ENCODE peak calls at places on chromosomes 5 and 9, in five cellular contexts. J, L, O, F and D are unnamed samples.

GRCh38 chr5:131563434-131564228 is 71.4 kb downstream of the RAPGEF6 start:
- DNase-seq in L (no peak), F (no peak), O (no peak), J (no peak), D (no peak)

GRCh38 chr5:151414536-151414935 is 32.9 kb upstream of the SLC36A1 start:
- DNase-seq in O (no peak), J (no peak), F (no peak), L (no peak), D (no peak)

GRCh38 chr9:14433841-14434511 is 120.0 kb upstream of the NFIB start:
- DNase-seq in F (no peak), L (no peak), J (no peak), O (no peak), D (no peak)

GRCh38 chr5:159337291-159337974 is 7.1 kb upstream of the IL12B start:
- DNase-seq in F (no peak), O (no peak), L (no peak), J (peak; percentile 48), D (no peak)

GRCh38 chr9:114551750-114552685 is 35.6 kb upstream of the ATP6V1G1 start:
- DNase-seq in L (no peak), J (peak; percentile 98), F (no peak), O (no peak), D (no peak)

GRCh38 chr9:125851971-125852370 is 104.8 kb downstream of the PBX3 start:
- DNase-seq in O (no peak), L (no peak), F (no peak), J (no peak), D (no peak)

GRCh38 chr5:15587941-15588340 is 88.0 kb downstream of the FBXL7 start:
- DNase-seq in L (no peak), O (no peak), J (peak; percentile 52), F (no peak), D (no peak)

GRCh38 chr9:121638901-121639592 is 12.4 kb upstream of the DAB2IP start:
- DNase-seq in L (no peak), O (no peak), F (peak; percentile 11), J (no peak), D (no peak)

GRCh38 chr9:137145731-137146526 is 7.0 kb downstream of the GRIN1 start:
- DNase-seq in L (no peak), O (no peak), J (no peak), F (no peak), D (no peak)

GRCh38 chr5:174706997-174707548 is 17.3 kb upstream of the MSX2 start:
- DNase-seq in J (no peak), O (no peak), F (no peak), L (no peak), D (no peak)

GRCh38 chr9:111427186-111427585 is 57.0 kb downstream of the ECPAS start:
- DNase-seq in L (no peak), J (no peak), O (no peak), F (no peak), D (no peak)

GRCh38 chr9:81671880-81672280 is 17.5 kb downstream of the TLE1 start:
- DNase-seq in F (peak; percentile 62), L (no peak), J (no peak), O (peak; percentile 87), D (no peak)

GRCh38 chr9:127311239-127311741 is 46.7 kb downstream of the GARNL3 start:
- DNase-seq in J (no peak), L (no peak), F (no peak), O (no peak), D (no peak)

GRCh38 chr9:98502976-98503325 is 205.8 kb downstream of the GABBR2 start:
- DNase-seq in J (no peak), F (no peak), L (no peak), O (peak; percentile 26), D (no peak)

GRCh38 chr9:92726348-92726747 is 38.3 kb downstream of the BICD2 start:
- DNase-seq in J (no peak), O (no peak), F (no peak), L (no peak), D (peak; percentile 54)

GRCh38 chr9:4177970-4178758 is 121.7 kb downstream of the GLIS3 start:
- DNase-seq in L (no peak), F (no peak), O (no peak), J (no peak), D (no peak)

GRCh38 chr9:4750021-4750673 is 9.1 kb upstream of the AK3 start:
- DNase-seq in J (no peak), O (no peak), F (no peak), L (peak; percentile 36), D (no peak)

GRCh38 chr5:159826351-159827222 is 89.7 kb upstream of the ADRA1B start:
- DNase-seq in F (no peak), J (peak; percentile 38), O (no peak), L (peak; percentile 27), D (no peak)

GRCh38 chr5:56786346-56786745 is 29.0 kb upstream of the MAP3K1 start:
- DNase-seq in L (no peak), F (no peak), J (no peak), O (no peak), D (no peak)

GRCh38 chr5:107979272-107979671 is 308.5 kb upstream of the EFNA5 start:
- DNase-seq in F (no peak), J (no peak), O (no peak), L (no peak), D (no peak)

GRCh38 chr5:83955916-83956315 is 235.3 kb upstream of the HAPLN1 start:
- DNase-seq in L (no peak), F (no peak), O (no peak), J (peak; percentile 14), D (no peak)

GRCh38 chr9:129624168-129624759 is 1.7 kb upstream of the NTMT1 start:
- DNase-seq in L (peak; percentile 78), O (no peak), J (no peak), F (peak; percentile 61), D (no peak)

GRCh38 chr9:133560311-133560710 is 25.8 kb downstream of the ADAMTSL2 start:
- DNase-seq in F (no peak), L (no peak), J (no peak), O (peak; percentile 54), D (no peak)

GRCh38 chr5:83871533-83872380 is 151.1 kb upstream of the HAPLN1 start:
- DNase-seq in L (no peak), F (no peak), O (no peak), J (no peak), D (no peak)

GRCh38 chr5:176530983-176531901 is 6.0 kb downstream of the RNF44 start:
- DNase-seq in L (no peak), F (peak; percentile 53), J (no peak), O (no peak), D (no peak)

GRCh38 chr5:180129291-180130190 is 58.0 kb upstream of the RNF130 start:
- DNase-seq in J (no peak), L (no peak), F (peak; percentile 31), O (no peak), D (peak; percentile 66)

GRCh38 chr5:3310551-3311340 is 284.9 kb upstream of the IRX1 start:
- DNase-seq in F (no peak), O (no peak), L (no peak), J (no peak), D (no peak)

GRCh38 chr9:81028504-81028903 is 660.8 kb downstream of the TLE1 start:
- DNase-seq in L (no peak), F (no peak), O (no peak), J (peak; percentile 64), D (no peak)

GRCh38 chr5:98163796-98164493 is 609.5 kb upstream of the RGMB start:
- DNase-seq in L (no peak), O (no peak), J (no peak), F (no peak), D (no peak)

GRCh38 chr5:90504743-90505142 is 24.6 kb downstream of the LYSMD3 start:
- DNase-seq in L (no peak), O (no peak), J (no peak), F (no peak), D (no peak)

GRCh38 chr9:94833802-94834201 is 107.3 kb downstream of the AOPEP start:
- DNase-seq in F (no peak), L (no peak), O (no peak), J (no peak), D (no peak)

DNA sequence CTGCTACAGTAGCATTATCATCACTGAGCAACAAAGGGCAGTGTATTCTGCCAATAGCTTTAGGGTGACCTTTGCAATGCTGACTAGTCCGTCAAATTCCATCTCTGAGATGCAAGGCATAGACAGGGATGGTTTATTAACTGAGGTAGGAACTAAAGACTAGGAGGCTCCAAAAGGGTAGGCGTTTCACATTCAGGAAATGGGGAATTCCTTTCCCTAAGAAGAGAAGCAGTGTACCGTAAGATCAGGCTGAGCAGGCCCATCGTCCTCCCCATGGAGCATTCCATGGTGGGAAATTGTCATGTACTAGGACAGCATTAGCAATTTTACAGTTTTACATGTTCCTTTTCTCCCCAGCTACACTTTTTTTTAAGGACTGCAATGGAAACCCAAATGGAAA is 157.7 kb downstream of the BNC2 start:
- DNase-seq in O (no peak), L (no peak), J (no peak), F (no peak), D (no peak)
- TF ChIP-seq CTCF in O (no peak), L (no peak), J (no peak), F (no peak), D (no peak)

DNA sequence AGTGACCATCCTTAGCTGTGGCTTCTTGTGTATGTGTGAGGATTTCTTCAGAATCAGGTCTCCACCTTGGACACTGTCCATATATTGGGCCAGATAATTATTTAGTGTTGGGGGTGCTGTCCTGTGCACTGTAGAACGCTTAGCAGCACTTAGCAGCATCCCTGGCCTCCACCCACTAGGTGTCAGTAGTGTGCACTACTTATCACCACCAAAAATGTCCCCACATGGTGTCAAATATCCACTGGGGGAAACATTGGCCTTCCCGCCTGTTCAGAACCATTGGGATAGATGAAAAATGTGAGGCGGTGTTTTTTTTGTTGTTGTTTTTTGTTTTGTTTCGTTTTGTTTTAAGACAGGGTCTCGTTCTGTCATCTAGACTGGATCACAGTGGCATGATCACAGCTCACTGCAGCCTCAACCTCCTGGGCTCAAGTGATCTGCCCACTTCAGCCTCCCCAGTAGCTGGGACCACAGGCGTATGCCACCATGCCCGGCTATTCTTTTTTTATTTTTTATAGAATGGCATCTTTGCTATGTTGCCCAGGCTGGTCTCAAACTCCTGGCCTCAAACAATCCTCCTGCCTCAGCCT is 67.7 kb downstream of the TENT4A start:
- DNase-seq in F (no peak), J (no peak), L (peak; percentile 45), O (no peak), D (no peak)
- TF ChIP-seq CTCF in F (no peak), J (peak; percentile 20), L (peak; percentile 28), O (peak; percentile 32), D (peak; percentile 62)

GRCh38 chr5:135750506-135750905 is 84.0 kb upstream of the SLC25A48 start:
- DNase-seq in L (no peak), O (no peak), J (no peak), F (no peak), D (no peak)
- TF ChIP-seq CTCF in L (no peak), O (no peak), J (peak; percentile 26), F (no peak), D (no peak)

DNA sequence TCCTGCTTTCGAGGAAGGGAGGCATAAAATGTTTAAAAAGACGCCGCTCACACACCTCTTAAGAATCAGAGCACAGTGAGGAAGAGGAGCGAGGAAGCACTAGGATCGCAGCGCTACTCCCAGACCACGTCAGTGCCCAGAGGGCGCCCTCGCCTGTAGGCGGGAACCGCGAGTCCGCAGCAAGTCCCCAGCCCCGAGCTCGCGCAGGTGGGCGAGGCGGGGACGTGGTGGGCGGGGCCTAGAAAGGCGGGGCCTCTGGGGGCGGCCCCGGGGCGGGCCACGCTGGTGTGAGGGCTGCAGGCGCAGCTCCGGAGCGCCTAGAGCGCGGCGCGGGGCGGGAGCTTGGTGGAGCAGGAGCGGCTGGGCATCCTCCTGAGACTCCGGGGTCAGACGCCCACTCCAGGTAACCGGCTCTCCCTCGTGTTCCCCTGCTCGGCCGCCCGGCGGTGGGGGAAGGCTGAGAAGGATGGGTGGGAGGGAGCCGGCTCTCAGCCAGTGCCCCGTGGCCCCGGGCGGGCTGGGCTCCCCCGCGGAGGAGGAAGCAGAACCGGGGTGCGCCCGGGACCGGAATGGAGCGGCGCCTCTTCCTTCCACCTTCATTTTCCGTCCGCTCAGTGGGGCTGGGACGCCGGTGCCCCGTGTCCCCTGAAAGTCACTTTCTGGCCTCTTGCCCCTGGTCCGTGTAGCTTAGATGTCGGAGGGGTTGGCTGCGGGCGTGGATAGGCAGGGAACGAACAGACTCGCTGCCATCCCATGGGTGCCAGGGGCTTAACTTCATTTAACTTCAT is at the start of gene GCNT1:
- DNase-seq in F (peak; percentile 97), L (peak; percentile 97), J (no peak), O (peak; percentile 80), D (peak; percentile 91)
- TF ChIP-seq CTCF in F (peak; percentile 58), L (peak; percentile 69), J (peak; percentile 29), O (peak; percentile 55), D (peak; percentile 54)